ENCODE peak calls at places on chromosome 6, in five cellular contexts. S, F, D, B and U are unnamed samples.

GRCh38 chr6:107509506-107509905 is 19.6 kb downstream of the SOBP start:
- DNase-seq in S (no peak), F (no peak), D (no peak), B (no peak), U (no peak)

GRCh38 chr6:20403766-20404640 is 2.3 kb downstream of the E2F3 start:
- DNase-seq in S (no peak), F (no peak), D (peak), B (peak), U (no peak)

GRCh38 chr6:16496982-16497823 is 258.8 kb downstream of the GMPR start:
- DNase-seq in S (no peak), F (no peak), D (no peak), B (no peak), U (no peak)

GRCh38 chr6:40293824-40294188 is 293.4 kb downstream of the LRFN2 start:
- DNase-seq in S (no peak), F (no peak), D (no peak), B (no peak), U (no peak)

GRCh38 chr6:151753581-151753980 is 53.9 kb upstream of the ESR1 start:
- DNase-seq in S (no peak), F (no peak), D (no peak), B (no peak), U (no peak)

GRCh38 chr6:107196143-107196542 is 80.8 kb upstream of the BEND3 start:
- DNase-seq in S (no peak), F (no peak), D (no peak), B (no peak), U (no peak)

GRCh38 chr6:117498159-117498558 is 15.7 kb downstream of the DCBLD1 start:
- DNase-seq in S (no peak), F (no peak), D (peak), B (no peak), U (no peak)

GRCh38 chr6:10190042-10190441 is 224.8 kb downstream of the TFAP2A start:
- DNase-seq in S (no peak), F (no peak), D (peak), B (no peak), U (no peak)

GRCh38 chr6:16688984-16689636 is 72.2 kb downstream of the ATXN1 start:
- DNase-seq in S (no peak), F (no peak), D (no peak), B (no peak), U (no peak)